ENCODE peak calls at places on chromosomes 13 and 19, in seven cellular contexts. K, Y, N, V, O, L and M are unnamed samples.
A peak's percentile ranks its signal among the peaks of the same experiment; 100 is the strongest.

GRCh38 chr19:8506402-8506957 is 4.0 kb upstream of the PRAM1 start:
- DNase-seq in O (no peak), Y (no peak), N (no peak), L (no peak), V (peak; percentile 27), K (no peak), M (no peak)

GRCh38 chr13:27920677-27921420 is 1.0 kb downstream of the PDX1 start:
- DNase-seq in K (peak; percentile 60), N (no peak), Y (no peak), V (peak; percentile 14), L (no peak), O (no peak), M (no peak)

GRCh38 chr19:13881692-13882418 is 4.9 kb downstream of the NANOS3 start:
- DNase-seq in N (peak; percentile 61), V (peak; percentile 45), Y (no peak), O (no peak), K (no peak), L (no peak), M (no peak)

GRCh38 chr13:91346848-91347211 is 657 bp upstream of the MIR17HG start:
- DNase-seq in K (no peak), V (no peak), O (no peak), L (no peak), N (no peak), Y (peak; percentile 25), M (no peak)

GRCh38 chr19:11381535-11382369 is 2.4 kb downstream of the EPOR start:
- DNase-seq in L (no peak), K (peak; percentile 91), V (peak; percentile 69), O (no peak), Y (peak; percentile 71), N (peak; percentile 87), M (no peak)

GRCh38 chr19:49512970-49513745 is 697 bp downstream of the FCGRT start:
- DNase-seq in V (peak; percentile 52), K (peak; percentile 76), O (no peak), N (no peak), Y (no peak), L (no peak), M (no peak)

GRCh38 chr13:97573011-97573410 is 139.0 kb downstream of the RAP2A start:
- DNase-seq in V (no peak), L (no peak), Y (no peak), K (no peak), N (no peak), O (no peak), M (no peak)

GRCh38 chr13:24038846-24039330 is 121.6 kb upstream of the SPATA13 start:
- DNase-seq in V (peak; percentile 68), K (no peak), O (peak; percentile 73), N (no peak), L (no peak), Y (no peak), M (peak; percentile 59)

GRCh38 chr19:15305582-15306334 is 26.6 kb downstream of the BRD4 start:
- DNase-seq in Y (no peak), K (no peak), L (no peak), N (no peak), V (no peak), O (no peak), M (no peak)

GRCh38 chr19:46928951-46929350 is 68.2 kb downstream of the ARHGAP35 start:
- DNase-seq in V (no peak), Y (no peak), L (no peak), O (no peak), K (no peak), N (no peak), M (no peak)

GRCh38 chr19:48964205-48965032 is 690 bp upstream of the FTL start:
- DNase-seq in N (no peak), V (peak; percentile 44), Y (no peak), O (no peak), K (no peak), L (no peak), M (no peak)

GRCh38 chr13:28753208-28753892 is 34.6 kb upstream of the SLC46A3 start:
- DNase-seq in N (no peak), L (peak; percentile 55), Y (no peak), K (no peak), V (peak; percentile 93), O (peak; percentile 77), M (peak; percentile 79)

GRCh38 chr13:41554626-41555386 is 97.5 kb downstream of the RGCC start:
- DNase-seq in N (no peak), O (no peak), L (no peak), V (no peak), Y (no peak), K (no peak), M (no peak)

GRCh38 chr13:97459215-97459772 is 25.3 kb downstream of the RAP2A start:
- DNase-seq in L (no peak), N (no peak), O (no peak), Y (no peak), V (no peak), K (no peak), M (no peak)